ENCODE peak calls at places on chromosomes 16 and 17, in four cellular contexts. D is K562, F is A549, M is GM12878. T is an unnamed sample.

GRCh38 chr17:48907713-48908046 is 527 bp upstream of the UBE2Z start:
- DNase-seq in D (no peak), F (peak), M (no peak), T (peak)

GRCh38 chr16:23148513-23149266 is 562 bp downstream of the USP31 start:
- DNase-seq in D (peak), F (peak), M (no peak), T (peak)

GRCh38 chr17:15169676-15170075 is 95.5 kb downstream of the PMP22 start:
- DNase-seq in D (no peak), F (no peak), M (no peak), T (no peak)

GRCh38 chr16:26668026-26668425 is 398.7 kb upstream of the C16orf82 start:
- DNase-seq in D (no peak), F (no peak), M (no peak), T (no peak)

GRCh38 chr16:1117169-1117900 is 21.3 kb upstream of the C1QTNF8 start:
- DNase-seq in D (no peak), F (no peak), M (no peak), T (no peak)

GRCh38 chr17:3771140-3771539 is 29.8 kb downstream of the ITGAE start:
- DNase-seq in D (no peak), F (no peak), M (no peak), T (no peak)

GRCh38 chr17:66775881-66776400 is 59.0 kb upstream of the CACNG5 start:
- DNase-seq in D (no peak), F (no peak), M (no peak), T (no peak)

GRCh38 chr16:30382398-30383015 is at the start of gene SEPTIN1:
- DNase-seq in D (no peak), F (no peak), M (peak), T (no peak)

GRCh38 chr17:43584666-43585102 is 38.5 kb upstream of the ETV4 start:
- DNase-seq in D (no peak), F (no peak), M (no peak), T (no peak)

GRCh38 chr17:29561541-29562517 is 5.0 kb downstream of the ABHD15 start:
- DNase-seq in D (no peak), F (no peak), M (no peak), T (no peak)

GRCh38 chr16:3022697-3023414 is 886 bp downstream of the HCFC1R1 start:
- DNase-seq in D (peak), F (peak), M (no peak), T (peak)

GRCh38 chr17:77779711-77780539 is 178.6 kb upstream of the TNRC6C start:
- DNase-seq in D (no peak), F (no peak), M (no peak), T (no peak)

GRCh38 chr16:81447383-81448101 is 2.9 kb downstream of the CMIP start:
- DNase-seq in D (no peak), F (peak), M (no peak), T (peak)

GRCh38 chr16:65846210-65846602 is 520.3 kb upstream of the CDH5 start:
- DNase-seq in D (no peak), F (no peak), M (no peak), T (no peak)

GRCh38 chr17:82912571-82913089 is 72.8 kb upstream of the ZNF750 start:
- DNase-seq in D (no peak), F (no peak), M (no peak), T (no peak)

DNA sequence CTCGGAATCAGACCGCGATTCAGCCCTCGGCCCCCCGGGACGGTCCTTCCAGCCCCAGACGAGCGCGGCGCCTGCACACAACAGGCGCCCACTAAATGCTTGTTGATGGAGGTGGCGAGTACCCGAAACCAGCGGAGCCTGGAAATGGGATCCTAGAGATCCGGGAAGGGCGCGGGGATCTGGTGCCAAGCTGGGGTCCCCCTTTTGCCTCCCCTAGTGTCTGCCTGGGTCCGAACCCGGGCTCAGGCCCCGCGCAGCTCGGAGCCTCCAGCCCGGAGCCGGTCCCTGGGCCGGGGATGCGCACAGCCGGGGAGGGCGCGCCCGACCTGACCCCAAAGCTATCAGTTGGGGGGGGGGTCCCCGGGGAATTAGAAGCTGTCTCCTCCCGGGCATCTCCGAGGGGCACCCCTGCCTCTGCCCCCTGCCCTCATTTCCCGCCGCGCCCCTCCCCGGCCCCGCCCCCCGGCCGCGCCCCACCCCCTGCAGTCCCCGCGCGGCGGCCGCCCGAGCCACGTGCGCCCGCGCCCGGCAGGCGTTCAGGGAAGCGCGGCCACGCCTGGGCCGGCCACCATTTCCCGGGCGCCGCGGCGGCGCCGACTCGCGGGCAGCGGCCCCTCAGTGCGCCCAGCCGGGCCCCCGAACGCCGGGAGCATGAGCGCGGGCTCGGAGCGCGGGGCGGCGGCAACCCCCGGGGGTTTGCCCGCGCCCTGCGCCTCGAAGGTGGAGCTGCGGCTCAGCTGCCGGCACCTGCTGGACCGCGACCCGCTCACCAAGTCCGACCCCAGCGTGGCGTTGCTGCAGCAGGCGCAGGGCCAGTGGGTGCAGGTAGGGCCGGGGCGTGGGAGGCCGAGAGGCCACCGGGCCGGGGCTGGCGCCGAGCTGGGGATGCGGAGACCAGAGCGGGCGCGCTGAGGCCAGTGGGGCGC is at the start of gene CPNE7:
- DNase-seq in D (peak), F (peak), M (no peak), T (no peak)
- TF ChIP-seq POLR2A in D (no peak), F (no peak), M (peak), T (no peak)

GRCh38 chr17:2042355-2042929 is 620 bp downstream of the OVCA2 start:
- DNase-seq in D (peak), F (peak), M (no peak), T (peak)

GRCh38 chr17:2043785-2044184 is 2.0 kb downstream of the OVCA2 start:
- DNase-seq in D (no peak), F (peak), M (no peak), T (no peak)

GRCh38 chr17:2040942-2041560 is 771 bp upstream of the OVCA2 start:
- DNase-seq in D (no peak), F (no peak), M (no peak), T (no peak)

GRCh38 chr17:2040219-2040827 is 1.5 kb upstream of the OVCA2 start:
- DNase-seq in D (no peak), F (no peak), M (no peak), T (no peak)

DNA sequence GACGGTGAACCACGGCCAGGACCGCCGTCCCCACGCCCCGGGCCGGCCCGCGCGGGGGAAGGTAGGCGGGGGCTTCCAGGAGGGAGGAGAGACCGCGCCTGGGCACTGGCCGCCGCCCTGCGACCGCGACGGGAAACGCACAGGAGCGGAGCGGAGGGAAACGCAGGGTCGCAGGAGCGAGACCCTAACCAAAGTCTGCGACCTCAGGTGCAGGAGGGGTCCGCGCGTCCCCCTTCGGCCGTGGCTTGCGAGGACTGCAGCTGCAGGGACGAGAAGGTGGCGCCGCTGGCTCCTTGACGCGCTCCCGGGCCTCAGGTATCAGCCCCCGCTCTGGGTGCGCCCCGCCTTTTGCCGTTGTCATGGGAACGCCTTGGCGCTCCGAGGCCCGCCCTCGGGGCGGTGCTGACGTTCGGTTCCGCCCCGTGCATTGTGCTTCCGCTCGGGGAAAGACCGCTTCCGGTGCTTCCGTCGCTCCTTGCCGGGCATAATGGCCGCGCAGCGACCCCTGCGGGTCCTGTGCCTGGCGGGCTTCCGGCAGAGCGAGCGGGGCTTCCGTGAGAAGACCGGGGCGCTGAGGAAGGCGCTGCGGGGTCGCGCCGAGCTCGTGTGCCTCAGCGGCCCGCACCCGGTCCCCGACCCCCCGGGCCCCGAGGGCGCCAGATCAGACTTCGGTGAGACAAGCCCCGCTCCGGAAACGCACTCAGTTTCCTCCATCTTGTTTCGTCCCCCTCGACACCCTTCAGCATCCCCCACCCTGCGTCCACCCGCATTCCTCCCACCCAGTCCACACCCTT is at the start of gene OVCA2:
- DNase-seq in D (peak), F (peak), M (peak), T (peak)
- TF ChIP-seq POLR2A in D (peak), F (peak), M (peak), T (peak)

DNA sequence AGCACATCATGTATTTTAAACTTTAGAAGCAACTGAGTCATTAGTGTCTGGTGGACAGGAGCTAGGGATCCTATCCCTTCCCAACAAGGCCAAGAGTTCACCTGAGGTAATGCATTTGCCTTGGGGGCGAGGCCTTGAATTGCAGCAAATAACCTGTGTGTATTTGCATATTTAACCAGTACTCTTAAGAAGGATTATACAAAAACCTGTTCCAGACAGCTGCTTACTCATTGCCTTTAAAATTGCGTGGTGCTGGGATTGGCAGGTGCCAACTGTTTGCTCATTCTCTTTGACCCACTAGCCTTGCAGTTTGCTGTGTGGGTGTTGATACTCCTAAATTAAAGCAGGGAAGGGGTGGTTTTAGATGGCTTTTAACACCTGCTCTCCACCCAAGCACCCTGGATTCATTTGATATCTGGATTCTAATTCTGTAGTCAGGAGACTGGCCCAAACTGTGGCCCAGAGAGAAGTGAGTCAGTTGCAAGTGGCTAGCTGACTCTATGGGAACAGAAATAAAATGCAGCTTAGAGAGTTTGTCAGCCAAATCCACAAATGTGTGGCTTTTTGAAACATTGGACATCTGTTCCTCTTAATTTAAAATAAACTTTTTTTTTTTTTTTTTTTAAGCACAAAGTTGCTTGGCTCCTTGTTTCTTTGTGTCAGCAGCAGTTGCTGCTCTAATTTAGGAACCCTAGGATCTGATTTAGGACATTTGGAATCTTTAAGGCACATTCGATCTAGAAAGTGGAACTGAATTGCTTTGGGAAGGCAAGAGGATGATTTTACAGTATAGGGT is 47.0 kb downstream of the TUBD1 start:
- DNase-seq in D (peak), F (peak), M (no peak), T (peak)
- TF ChIP-seq POLR2A in D (peak), F (no peak), M (peak), T (no peak)

GRCh38 chr17:1452836-1453235 is 3.2 kb downstream of the CRK start:
- DNase-seq in D (no peak), F (no peak), M (no peak), T (no peak)

GRCh38 chr17:1455291-1455747 is 713 bp downstream of the CRK start:
- DNase-seq in D (peak), F (peak), M (no peak), T (peak)

GRCh38 chr17:1454541-1454940 is 1.5 kb downstream of the CRK start:
- DNase-seq in D (no peak), F (no peak), M (no peak), T (no peak)

GRCh38 chr17:1460233-1460632 is 4.2 kb upstream of the CRK start:
- DNase-seq in D (no peak), F (no peak), M (no peak), T (no peak)

GRCh38 chr17:1455748-1456599 is at the start of gene CRK:
- DNase-seq in D (peak), F (peak), M (peak), T (peak)
- TF ChIP-seq POLR2A in D (peak), F (peak), M (peak), T (peak)

DNA sequence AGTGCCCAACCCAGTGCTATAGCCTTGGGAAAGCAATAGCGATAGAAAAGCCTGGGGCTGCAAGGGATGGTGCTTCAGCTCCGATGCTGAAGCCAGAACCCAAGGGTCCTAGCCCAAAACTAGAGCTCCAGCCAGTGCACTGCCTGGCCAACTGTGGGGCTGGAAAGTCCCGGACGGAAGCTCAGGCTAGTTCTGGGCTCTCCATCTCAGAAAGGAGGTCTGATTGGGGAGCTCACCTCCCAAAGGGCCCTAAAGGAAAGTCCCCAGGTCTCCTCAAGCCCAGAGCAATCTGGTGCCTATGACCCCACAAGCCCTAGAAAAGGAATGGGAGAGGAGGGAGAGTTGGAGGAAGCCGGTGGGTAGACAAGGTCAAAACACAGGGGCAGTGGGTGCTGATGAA is 2.0 kb upstream of the ABCC3 start:
- DNase-seq in D (no peak), F (no peak), M (no peak), T (no peak)
- TF ChIP-seq POLR2A in D (no peak), F (no peak), M (no peak), T (no peak)

T was measured in erythroblast.